ENCODE peak calls at places on chromosomes 1 and 21, in five cellular contexts. One of them, this sample, is unnamed.

GRCh38 chr1:93878501-93878888 is 511 bp downstream of the DNTTIP2 start:
- DNase-seq in fibroblast of the conjunctiva: no peak
- DNase-seq in NCI-H1417: peak
- DNase-seq in left ventricle myocardium inferior: peak
- DNase-seq in stimulated activated CD4-positive, alpha-beta T cell treated with anti-CD3 and anti-CD28 coated beads, Interleukin-2, amount 100 ng/mL, for 48 hours: peak
- DNase-seq in this sample: peak

GRCh38 chr1:36553591-36554417 is 71.1 kb upstream of the CSF3R start:
- DNase-seq in NCI-H1417: peak
- DNase-seq in stimulated activated CD4-positive, alpha-beta T cell treated with anti-CD3 and anti-CD28 coated beads, Interleukin-2, amount 100 ng/mL, for 48 hours: peak
- DNase-seq in left ventricle myocardium inferior: peak
- DNase-seq in fibroblast of the conjunctiva: peak
- DNase-seq in this sample: peak

GRCh38 chr1:17027403-17027802 is 15.7 kb upstream of the ATP13A2 start:
- DNase-seq in NCI-H1417: no peak
- DNase-seq in fibroblast of the conjunctiva: peak
- DNase-seq in left ventricle myocardium inferior: no peak
- DNase-seq in stimulated activated CD4-positive, alpha-beta T cell treated with anti-CD3 and anti-CD28 coated beads, Interleukin-2, amount 100 ng/mL, for 48 hours: no peak
- DNase-seq in this sample: no peak

GRCh38 chr1:81584398-81584797 is 216.3 kb upstream of the ADGRL2 start:
- DNase-seq in NCI-H1417: no peak
- DNase-seq in stimulated activated CD4-positive, alpha-beta T cell treated with anti-CD3 and anti-CD28 coated beads, Interleukin-2, amount 100 ng/mL, for 48 hours: no peak
- DNase-seq in left ventricle myocardium inferior: no peak
- DNase-seq in fibroblast of the conjunctiva: no peak
- DNase-seq in this sample: no peak

GRCh38 chr1:52238474-52238873 is 96.6 kb downstream of the ZFYVE9 start:
- DNase-seq in stimulated activated CD4-positive, alpha-beta T cell treated with anti-CD3 and anti-CD28 coated beads, Interleukin-2, amount 100 ng/mL, for 48 hours: no peak
- DNase-seq in left ventricle myocardium inferior: no peak
- DNase-seq in NCI-H1417: no peak
- DNase-seq in fibroblast of the conjunctiva: no peak
- DNase-seq in this sample: no peak

GRCh38 chr1:154767315-154768240 is 102.5 kb downstream of the KCNN3 start:
- DNase-seq in stimulated activated CD4-positive, alpha-beta T cell treated with anti-CD3 and anti-CD28 coated beads, Interleukin-2, amount 100 ng/mL, for 48 hours: no peak
- DNase-seq in left ventricle myocardium inferior: peak
- DNase-seq in NCI-H1417: peak
- DNase-seq in fibroblast of the conjunctiva: no peak
- DNase-seq in this sample: no peak

GRCh38 chr1:9715536-9716226 is 64.2 kb downstream of the PIK3CD start:
- DNase-seq in left ventricle myocardium inferior: no peak
- DNase-seq in NCI-H1417: no peak
- DNase-seq in fibroblast of the conjunctiva: no peak
- DNase-seq in stimulated activated CD4-positive, alpha-beta T cell treated with anti-CD3 and anti-CD28 coated beads, Interleukin-2, amount 100 ng/mL, for 48 hours: peak
- DNase-seq in this sample: peak

GRCh38 chr1:53542551-53542950 is 83.4 kb downstream of the DMRTB1 start:
- DNase-seq in stimulated activated CD4-positive, alpha-beta T cell treated with anti-CD3 and anti-CD28 coated beads, Interleukin-2, amount 100 ng/mL, for 48 hours: no peak
- DNase-seq in NCI-H1417: no peak
- DNase-seq in fibroblast of the conjunctiva: no peak
- DNase-seq in left ventricle myocardium inferior: no peak
- DNase-seq in this sample: no peak

GRCh38 chr1:200962631-200963030 is 60.9 kb downstream of the KIF21B start:
- DNase-seq in left ventricle myocardium inferior: no peak
- DNase-seq in stimulated activated CD4-positive, alpha-beta T cell treated with anti-CD3 and anti-CD28 coated beads, Interleukin-2, amount 100 ng/mL, for 48 hours: no peak
- DNase-seq in fibroblast of the conjunctiva: no peak
- DNase-seq in NCI-H1417: no peak
- DNase-seq in this sample: no peak

GRCh38 chr1:14733053-14733778 is 134.7 kb downstream of the KAZN start:
- DNase-seq in stimulated activated CD4-positive, alpha-beta T cell treated with anti-CD3 and anti-CD28 coated beads, Interleukin-2, amount 100 ng/mL, for 48 hours: no peak
- DNase-seq in left ventricle myocardium inferior: no peak
- DNase-seq in NCI-H1417: peak
- DNase-seq in fibroblast of the conjunctiva: no peak
- DNase-seq in this sample: no peak

GRCh38 chr1:19811206-19811851 is 3.8 kb downstream of the RNF186 start:
- DNase-seq in stimulated activated CD4-positive, alpha-beta T cell treated with anti-CD3 and anti-CD28 coated beads, Interleukin-2, amount 100 ng/mL, for 48 hours: peak
- DNase-seq in left ventricle myocardium inferior: peak
- DNase-seq in NCI-H1417: no peak
- DNase-seq in fibroblast of the conjunctiva: peak
- DNase-seq in this sample: peak

GRCh38 chr1:231241751-231242150 is 739 bp downstream of the GNPAT start:
- DNase-seq in stimulated activated CD4-positive, alpha-beta T cell treated with anti-CD3 and anti-CD28 coated beads, Interleukin-2, amount 100 ng/mL, for 48 hours: peak
- DNase-seq in left ventricle myocardium inferior: no peak
- DNase-seq in NCI-H1417: peak
- DNase-seq in fibroblast of the conjunctiva: no peak
- DNase-seq in this sample: no peak

GRCh38 chr21:37374026-37374425 is 7.5 kb downstream of the DYRK1A start:
- DNase-seq in fibroblast of the conjunctiva: no peak
- DNase-seq in stimulated activated CD4-positive, alpha-beta T cell treated with anti-CD3 and anti-CD28 coated beads, Interleukin-2, amount 100 ng/mL, for 48 hours: no peak
- DNase-seq in NCI-H1417: no peak
- DNase-seq in left ventricle myocardium inferior: no peak
- DNase-seq in this sample: no peak

GRCh38 chr1:204190212-204191211 is 5.8 kb downstream of the KISS1 start:
- DNase-seq in left ventricle myocardium inferior: no peak
- DNase-seq in stimulated activated CD4-positive, alpha-beta T cell treated with anti-CD3 and anti-CD28 coated beads, Interleukin-2, amount 100 ng/mL, for 48 hours: no peak
- DNase-seq in fibroblast of the conjunctiva: no peak
- DNase-seq in NCI-H1417: no peak
- DNase-seq in this sample: no peak

GRCh38 chr1:114959423-114959822 is 70.2 kb upstream of the TSHB start:
- DNase-seq in left ventricle myocardium inferior: no peak
- DNase-seq in stimulated activated CD4-positive, alpha-beta T cell treated with anti-CD3 and anti-CD28 coated beads, Interleukin-2, amount 100 ng/mL, for 48 hours: no peak
- DNase-seq in fibroblast of the conjunctiva: no peak
- DNase-seq in NCI-H1417: no peak
- DNase-seq in this sample: no peak

This sample was measured in CD8-positive, alpha-beta T cell.